ENCODE peak calls at places on chromosome 4, in four cellular contexts. One of them, this sample, is unnamed.

GRCh38 chr4:73673286-73673685 is 53.0 kb upstream of the RASSF6 start:
- DNase-seq in HepG2: no peak
- DNase-seq in K562: no peak
- DNase-seq in H1: no peak
- DNase-seq in this sample: no peak

GRCh38 chr4:39044947-39045734 is 12.9 kb upstream of the TMEM156 start:
- DNase-seq in HepG2: no peak
- DNase-seq in K562: peak
- DNase-seq in H1: no peak
- DNase-seq in this sample: no peak

GRCh38 chr4:152009046-152009445 is 248.2 kb upstream of the GATB start:
- DNase-seq in K562: no peak
- DNase-seq in HepG2: no peak
- DNase-seq in H1: no peak
- DNase-seq in this sample: no peak

GRCh38 chr4:10226756-10227155 is 110.2 kb upstream of the WDR1 start:
- DNase-seq in K562: no peak
- DNase-seq in HepG2: no peak
- DNase-seq in H1: no peak
- DNase-seq in this sample: no peak

GRCh38 chr4:52096048-52096447 is 44.9 kb downstream of the SPATA18 start:
- DNase-seq in H1: no peak
- DNase-seq in K562: no peak
- DNase-seq in HepG2: no peak
- DNase-seq in this sample: no peak

GRCh38 chr4:3786196-3786869 is 20.1 kb downstream of the ADRA2C start:
- DNase-seq in K562: no peak
- DNase-seq in H1: no peak
- DNase-seq in HepG2: peak
- DNase-seq in this sample: no peak

GRCh38 chr4:68326146-68326545 is 23.7 kb downstream of the YTHDC1 start:
- DNase-seq in HepG2: no peak
- DNase-seq in H1: no peak
- DNase-seq in K562: no peak
- DNase-seq in this sample: no peak

GRCh38 chr4:155761916-155762315 is 3.1 kb downstream of the GUCY1B1 start:
- DNase-seq in H1: no peak
- DNase-seq in HepG2: no peak
- DNase-seq in K562: no peak
- DNase-seq in this sample: no peak

GRCh38 chr4:1021386-1022050 is 10.1 kb downstream of the FGFRL1 start:
- DNase-seq in H1: no peak
- DNase-seq in K562: no peak
- DNase-seq in HepG2: no peak
- DNase-seq in this sample: peak

GRCh38 chr4:30722916-30723270 is 2.7 kb downstream of the PCDH7 start:
- DNase-seq in HepG2: no peak
- DNase-seq in K562: no peak
- DNase-seq in H1: no peak
- DNase-seq in this sample: no peak

GRCh38 chr4:158490629-158491028 is 31.1 kb upstream of the RXFP1 start:
- DNase-seq in K562: no peak
- DNase-seq in H1: no peak
- DNase-seq in HepG2: no peak
- DNase-seq in this sample: no peak

GRCh38 chr4:3680656-3681055 is 85.5 kb upstream of the ADRA2C start:
- DNase-seq in H1: no peak
- DNase-seq in K562: no peak
- DNase-seq in HepG2: no peak
- DNase-seq in this sample: no peak

GRCh38 chr4:15110120-15110571 is 107.9 kb downstream of the CPEB2 start:
- DNase-seq in K562: no peak
- DNase-seq in H1: no peak
- DNase-seq in HepG2: no peak
- DNase-seq in this sample: no peak

GRCh38 chr4:168453146-168453545 is 27.1 kb downstream of the DDX60L start:
- DNase-seq in K562: no peak
- DNase-seq in HepG2: no peak
- DNase-seq in H1: no peak
- DNase-seq in this sample: no peak

GRCh38 chr4:140851032-140851636 is 94.9 kb upstream of the TBC1D9 start:
- DNase-seq in HepG2: peak
- DNase-seq in K562: peak
- DNase-seq in H1: no peak
- DNase-seq in this sample: peak

GRCh38 chr4:17578482-17578891 is 1.5 kb downstream of the LAP3 start:
- DNase-seq in H1: no peak
- DNase-seq in HepG2: no peak
- DNase-seq in K562: peak
- DNase-seq in this sample: peak

GRCh38 chr4:108685036-108685686 is 34.8 kb downstream of the OSTC start:
- DNase-seq in HepG2: no peak
- DNase-seq in K562: peak
- DNase-seq in H1: no peak
- DNase-seq in this sample: no peak

GRCh38 chr4:48902266-48902665 is 4.3 kb downstream of the OCIAD2 start:
- DNase-seq in HepG2: no peak
- DNase-seq in K562: no peak
- DNase-seq in H1: no peak
- DNase-seq in this sample: no peak

GRCh38 chr4:2537011-2537830 is 774 bp downstream of the FAM193A start:
- DNase-seq in HepG2: peak
- DNase-seq in K562: peak
- DNase-seq in H1: no peak
- DNase-seq in this sample: no peak

GRCh38 chr4:95402299-95402698 is 146.5 kb downstream of the UNC5C start:
- DNase-seq in H1: no peak
- DNase-seq in K562: no peak
- DNase-seq in HepG2: no peak
- DNase-seq in this sample: no peak

GRCh38 chr4:37389967-37390580 is 145.5 kb downstream of the NWD2 start:
- DNase-seq in K562: peak
- DNase-seq in H1: no peak
- DNase-seq in HepG2: peak
- DNase-seq in this sample: no peak

GRCh38 chr4:107243141-107243779 is 207.1 kb upstream of the DKK2 start:
- DNase-seq in HepG2: no peak
- DNase-seq in K562: no peak
- DNase-seq in H1: no peak
- DNase-seq in this sample: no peak

GRCh38 chr4:77994194-77994721 is 62.9 kb upstream of the FRAS1 start:
- DNase-seq in K562: peak
- DNase-seq in H1: peak
- DNase-seq in HepG2: peak
- DNase-seq in this sample: peak

GRCh38 chr4:39942507-39942906 is 35.2 kb downstream of the PDS5A start:
- DNase-seq in HepG2: no peak
- DNase-seq in H1: no peak
- DNase-seq in K562: no peak
- DNase-seq in this sample: no peak

GRCh38 chr4:15809058-15809457 is 30.9 kb downstream of the CD38 start:
- DNase-seq in H1: no peak
- DNase-seq in K562: no peak
- DNase-seq in HepG2: no peak
- DNase-seq in this sample: no peak

GRCh38 chr4:152103181-152103901 is 342.5 kb upstream of the GATB start:
- DNase-seq in HepG2: no peak
- DNase-seq in H1: no peak
- DNase-seq in K562: no peak
- DNase-seq in this sample: no peak

GRCh38 chr4:16617416-16617815 is 281.0 kb downstream of the LDB2 start:
- DNase-seq in K562: no peak
- DNase-seq in HepG2: no peak
- DNase-seq in H1: no peak
- DNase-seq in this sample: no peak

GRCh38 chr4:73978886-73979285 is 2.9 kb downstream of the PF4 start:
- DNase-seq in H1: no peak
- DNase-seq in HepG2: no peak
- DNase-seq in K562: no peak
- DNase-seq in this sample: no peak

GRCh38 chr4:129111919-129112318 is 16.0 kb downstream of the C4orf33 start:
- DNase-seq in K562: no peak
- DNase-seq in HepG2: no peak
- DNase-seq in H1: no peak
- DNase-seq in this sample: no peak

GRCh38 chr4:186727977-186728519 is 4.4 kb upstream of the FAT1 start:
- DNase-seq in K562: no peak
- DNase-seq in HepG2: peak
- DNase-seq in H1: no peak
- DNase-seq in this sample: no peak

GRCh38 chr4:52005610-52006273 is 14.4 kb downstream of the LRRC66 start:
- DNase-seq in K562: no peak
- DNase-seq in H1: no peak
- DNase-seq in HepG2: no peak
- DNase-seq in this sample: no peak

GRCh38 chr4:5143940-5144339 is 92.7 kb downstream of the STK32B start:
- DNase-seq in H1: no peak
- DNase-seq in K562: no peak
- DNase-seq in HepG2: no peak
- DNase-seq in this sample: no peak

GRCh38 chr4:158913766-158914165 is 144.9 kb downstream of the FNIP2 start:
- DNase-seq in HepG2: no peak
- DNase-seq in H1: no peak
- DNase-seq in K562: no peak
- DNase-seq in this sample: no peak

GRCh38 chr4:118745357-118745756 is 60.2 kb downstream of the METTL14 start:
- DNase-seq in H1: no peak
- DNase-seq in HepG2: no peak
- DNase-seq in K562: no peak
- DNase-seq in this sample: no peak

GRCh38 chr4:155999743-156000142 is 46.1 kb upstream of the CTSO start:
- DNase-seq in K562: no peak
- DNase-seq in H1: peak
- DNase-seq in HepG2: no peak
- DNase-seq in this sample: no peak

GRCh38 chr4:147815741-147816140 is 83.9 kb downstream of the ARHGAP10 start:
- DNase-seq in K562: no peak
- DNase-seq in H1: no peak
- DNase-seq in HepG2: no peak
- DNase-seq in this sample: no peak

GRCh38 chr4:150323551-150324325 is 245.5 kb downstream of the DCLK2 start:
- DNase-seq in H1: no peak
- DNase-seq in HepG2: no peak
- DNase-seq in K562: no peak
- DNase-seq in this sample: no peak

GRCh38 chr4:115292320-115293092 is 179.1 kb upstream of the NDST4 start:
- DNase-seq in H1: no peak
- DNase-seq in HepG2: no peak
- DNase-seq in K562: no peak
- DNase-seq in this sample: no peak

GRCh38 chr4:1578301-1578781 is 105.8 kb downstream of the FAM53A start:
- DNase-seq in HepG2: no peak
- DNase-seq in K562: no peak
- DNase-seq in H1: no peak
- DNase-seq in this sample: no peak

GRCh38 chr4:142874684-142875083 is 28.6 kb upstream of the INPP4B start:
- DNase-seq in H1: no peak
- DNase-seq in HepG2: no peak
- DNase-seq in K562: no peak
- DNase-seq in this sample: no peak

GRCh38 chr4:55947912-55948725 is 626 bp upstream of the CEP135 start:
- DNase-seq in H1: no peak
- DNase-seq in HepG2: peak
- DNase-seq in K562: peak
- DNase-seq in this sample: no peak
- TF ChIP-seq POLR2A in H1: no peak
- TF ChIP-seq POLR2A in HepG2: no peak
- TF ChIP-seq POLR2A in K562: no peak
- TF ChIP-seq POLR2A in this sample: peak

DNA sequence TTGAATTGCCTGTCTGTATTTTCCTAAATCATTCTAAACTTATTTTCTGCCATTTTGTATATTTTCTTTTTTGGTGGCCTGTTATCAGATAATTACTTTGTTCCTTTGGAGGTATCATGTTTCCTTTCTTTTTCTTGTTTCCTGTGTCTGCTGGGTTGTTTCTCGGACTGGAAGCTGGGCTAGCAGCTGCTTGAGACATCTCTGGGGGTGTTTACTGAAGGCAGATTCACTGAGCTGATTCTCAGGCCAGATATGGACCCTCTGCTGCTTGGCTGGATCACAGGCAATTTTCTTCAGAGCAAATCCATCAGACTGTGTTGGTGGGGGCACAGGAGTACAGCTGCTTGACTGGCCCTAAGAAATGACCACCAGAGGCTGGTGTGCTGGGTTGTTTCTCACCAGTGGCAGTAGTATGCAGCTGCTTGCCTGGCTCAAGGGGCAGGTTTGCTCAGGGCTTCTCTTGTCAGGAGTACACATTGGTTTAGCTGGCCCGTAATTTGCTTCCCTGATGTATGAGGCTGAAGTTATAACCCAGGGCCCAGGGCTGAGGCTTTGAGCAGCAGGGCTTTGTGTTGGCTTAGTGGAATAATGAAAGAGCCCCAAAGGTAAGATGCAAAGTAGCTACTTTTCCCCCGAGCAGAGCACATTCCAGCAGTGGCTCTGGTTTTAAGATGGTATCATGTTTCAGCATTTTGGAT is 680.6 kb downstream of the TECRL start:
- DNase-seq in HepG2: no peak
- DNase-seq in H1: no peak
- DNase-seq in K562: no peak
- DNase-seq in this sample: no peak
- TF ChIP-seq TAF1 in HepG2: no peak
- TF ChIP-seq TAF1 in H1: no peak
- TF ChIP-seq TAF1 in K562: no peak
- TF ChIP-seq TAF1 in this sample: no peak

DNA sequence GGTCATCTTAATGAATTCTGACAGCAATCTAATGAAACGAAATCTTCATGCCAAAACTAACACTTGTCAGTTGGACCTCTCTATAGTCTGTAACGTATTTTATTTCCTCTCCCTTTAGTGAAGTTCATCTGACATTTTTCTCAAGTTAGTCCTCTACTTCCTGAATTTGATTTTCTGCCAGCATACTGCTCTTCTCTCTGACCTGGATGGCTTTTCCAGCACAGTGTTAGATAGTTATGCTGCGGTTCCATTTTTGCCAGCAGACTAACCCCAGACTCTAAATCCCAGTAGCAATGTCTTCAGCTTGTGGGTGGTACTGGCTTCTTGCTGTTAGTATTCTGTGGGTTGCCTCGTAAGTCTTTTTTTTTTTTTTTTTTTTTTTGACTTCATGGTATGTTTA is 146.7 kb upstream of the VEGFC start:
- DNase-seq in H1: no peak
- DNase-seq in K562: no peak
- DNase-seq in HepG2: no peak
- DNase-seq in this sample: no peak
- TF ChIP-seq POLR2A in H1: no peak
- TF ChIP-seq POLR2A in K562: no peak
- TF ChIP-seq POLR2A in HepG2: no peak
- TF ChIP-seq POLR2A in this sample: no peak

DNA sequence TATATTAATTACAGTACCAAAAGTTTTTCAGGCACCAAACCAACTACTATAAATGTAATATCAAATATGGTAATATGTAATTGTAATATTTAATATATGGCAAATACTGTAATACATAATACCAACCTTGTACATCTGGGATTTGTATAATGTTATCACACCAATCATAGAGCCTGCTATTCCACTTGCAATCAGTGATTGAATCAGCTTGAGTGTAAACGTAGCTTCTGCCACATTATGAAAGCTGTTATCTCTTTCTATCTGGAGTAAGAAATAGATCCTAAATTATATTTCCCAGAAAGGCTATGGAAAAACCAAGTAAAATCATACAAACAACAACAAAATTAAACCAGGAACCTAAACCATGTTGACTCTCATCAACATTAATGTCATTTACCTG is 24.7 kb upstream of the NEUROG2 start:
- DNase-seq in K562: no peak
- DNase-seq in H1: no peak
- DNase-seq in HepG2: no peak
- DNase-seq in this sample: no peak
- TF ChIP-seq TAF1 in K562: no peak
- TF ChIP-seq TAF1 in H1: no peak
- TF ChIP-seq TAF1 in HepG2: no peak
- TF ChIP-seq TAF1 in this sample: no peak